ENCODE peak calls at places on chromosomes 7 and 10, in six cellular contexts. N is heart left ventricle, Z is psoas muscle, E is IMR-90, F is upper lobe of left lung, W is cardiac fibroblast. C is an unnamed sample.

GRCh38 chr10:30788307-30788706 is 158.8 kb upstream of the LYZL2 start:
- DNase-seq in N (no peak), Z (no peak), E (peak), F (no peak), W (peak), C (no peak)

GRCh38 chr10:82866424-82867020 is 991.5 kb downstream of the NRG3 start:
- DNase-seq in N (no peak), Z (no peak), E (peak), F (no peak), W (peak), C (peak)

GRCh38 chr7:20742913-20743312 is 43.8 kb downstream of the SP8 start:
- DNase-seq in N (no peak), Z (no peak), E (no peak), F (no peak), W (no peak), C (no peak)

GRCh38 chr10:79069325-79070090 is 742 bp downstream of the ZMIZ1 start:
- DNase-seq in N (peak), Z (peak), E (no peak), F (peak), W (peak), C (peak)

GRCh38 chr10:68871105-68871711 is 29.9 kb upstream of the DDX50 start:
- DNase-seq in N (no peak), Z (no peak), E (peak), F (no peak), W (peak), C (peak)

GRCh38 chr7:46558482-46559193 is 637.6 kb upstream of the IGFBP3 start:
- DNase-seq in N (no peak), Z (no peak), E (peak), F (no peak), W (peak), C (peak)

GRCh38 chr7:47180268-47180826 is 401.6 kb downstream of the TNS3 start:
- DNase-seq in N (peak), Z (no peak), E (peak), F (peak), W (peak), C (peak)

GRCh38 chr10:33459597-33459996 is 125.1 kb upstream of the NRP1 start:
- DNase-seq in N (no peak), Z (no peak), E (peak), F (no peak), W (no peak), C (peak)

GRCh38 chr7:30886608-30887011 is 25.0 kb upstream of the AQP1 start:
- DNase-seq in N (no peak), Z (no peak), E (no peak), F (no peak), W (peak), C (peak)

GRCh38 chr10:26221571-26221970 is 5.0 kb downstream of the GAD2 start:
- DNase-seq in N (no peak), Z (no peak), E (no peak), F (no peak), W (no peak), C (no peak)

GRCh38 chr7:73901231-73901822 is 40.4 kb downstream of the TMEM270 start:
- DNase-seq in N (peak), Z (peak), E (no peak), F (no peak), W (no peak), C (no peak)

GRCh38 chr7:45469103-45469502 is 105.1 kb upstream of the ADCY1 start:
- DNase-seq in N (no peak), Z (no peak), E (no peak), F (no peak), W (peak), C (no peak)

GRCh38 chr7:111931016-111931517 is 275.1 kb downstream of the DOCK4 start:
- DNase-seq in N (no peak), Z (no peak), E (peak), F (no peak), W (peak), C (no peak)

GRCh38 chr7:117672433-117672832 is 192.6 kb downstream of the CFTR start:
- DNase-seq in N (no peak), Z (no peak), E (no peak), F (no peak), W (no peak), C (no peak)

GRCh38 chr10:63068246-63068645 is 64.9 kb upstream of the NRBF2 start:
- DNase-seq in N (no peak), Z (no peak), E (no peak), F (no peak), W (peak), C (peak)

DNA sequence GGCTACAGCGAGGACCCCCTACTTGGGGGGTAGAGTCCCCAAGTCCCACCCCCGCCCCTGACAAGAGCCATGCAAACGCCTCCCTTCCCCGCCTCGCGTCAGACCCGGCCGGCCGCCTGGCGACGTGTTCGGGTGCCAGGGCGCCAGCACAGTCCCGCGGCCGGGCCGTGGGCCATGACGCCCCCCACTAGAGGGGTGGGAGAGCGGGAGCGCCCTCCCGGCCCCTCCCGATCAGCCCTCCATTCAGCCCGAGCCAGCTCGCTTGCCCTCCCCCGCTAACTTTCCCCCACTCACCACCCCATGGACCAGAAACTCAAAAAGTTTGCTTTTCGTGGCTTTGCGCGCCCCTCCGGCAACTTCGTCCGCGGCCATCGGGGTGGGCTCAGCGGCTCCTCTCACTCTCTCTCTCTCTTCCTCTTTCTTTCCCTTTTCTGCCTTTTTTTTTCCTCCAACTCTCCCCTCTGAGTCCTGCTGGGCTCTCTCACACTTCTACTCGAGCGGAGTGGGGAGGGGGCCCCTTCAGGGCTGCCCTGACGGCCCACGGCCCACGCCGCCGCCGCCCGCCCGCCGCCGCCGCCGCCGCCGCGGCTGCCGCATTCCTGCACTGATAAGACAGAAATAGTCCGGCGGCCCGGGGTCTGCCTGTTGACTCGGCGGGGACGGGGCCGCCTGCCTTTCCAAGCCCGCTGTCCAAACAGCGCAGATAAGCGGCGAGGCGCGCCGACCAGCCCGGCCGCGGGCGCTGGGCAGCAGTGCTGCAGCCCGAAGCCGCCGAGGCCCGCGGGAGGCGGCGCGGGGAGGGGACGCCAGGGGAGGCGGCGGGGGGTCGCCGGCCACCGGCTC is at the start of gene SMARCD3:
- DNase-seq in N (peak), Z (peak), E (peak), F (peak), W (peak), C (peak)
- H3K4me3 ChIP-seq in N (peak), Z (peak), E (peak), F (peak), W (peak), C (peak)

GRCh38 chr10:132571565-132572544 is 34.3 kb downstream of the INPP5A start:
- DNase-seq in N (peak), Z (peak), E (peak), F (no peak), W (peak), C (peak)
- H3K4me3 ChIP-seq in N (no peak), Z (no peak), E (no peak), F (no peak), W (no peak), C (no peak)

DNA sequence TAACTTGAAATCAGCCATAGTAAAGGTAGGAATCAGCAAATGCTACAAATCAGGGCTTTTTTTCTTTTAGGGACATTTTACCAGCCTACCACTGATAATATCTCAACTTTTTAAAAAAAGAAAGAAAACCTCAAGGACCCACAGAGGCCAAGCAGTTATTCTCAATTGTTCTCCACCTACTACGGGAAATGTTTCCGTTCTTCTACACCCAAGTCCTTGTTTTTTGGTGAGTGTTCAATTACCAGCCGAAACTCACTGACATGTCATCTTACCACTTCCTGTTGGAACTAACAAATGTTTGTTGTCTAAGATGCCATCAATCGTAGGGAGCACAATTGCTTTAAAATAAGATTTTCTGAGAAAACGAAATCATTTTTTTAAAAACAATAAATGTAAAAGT is 50.2 kb upstream of the CDK1 start:
- DNase-seq in N (no peak), Z (no peak), E (no peak), F (no peak), W (no peak), C (no peak)
- H3K4me3 ChIP-seq in N (no peak), Z (no peak), E (no peak), F (no peak), W (no peak), C (no peak)

GRCh38 chr10:17023386-17024298 is 106.0 kb downstream of the CUBN start:
- DNase-seq in N (peak), Z (no peak), E (peak), F (peak), W (peak), C (peak)

GRCh38 chr10:17022898-17023297 is 106.7 kb downstream of the CUBN start:
- DNase-seq in N (no peak), Z (no peak), E (no peak), F (no peak), W (peak), C (peak)

GRCh38 chr10:17026686-17027485 is 102.7 kb downstream of the CUBN start:
- DNase-seq in N (no peak), Z (no peak), E (peak), F (no peak), W (peak), C (peak)

GRCh38 chr10:17024461-17024860 is 105.2 kb downstream of the CUBN start:
- DNase-seq in N (no peak), Z (no peak), E (no peak), F (no peak), W (no peak), C (no peak)

DNA sequence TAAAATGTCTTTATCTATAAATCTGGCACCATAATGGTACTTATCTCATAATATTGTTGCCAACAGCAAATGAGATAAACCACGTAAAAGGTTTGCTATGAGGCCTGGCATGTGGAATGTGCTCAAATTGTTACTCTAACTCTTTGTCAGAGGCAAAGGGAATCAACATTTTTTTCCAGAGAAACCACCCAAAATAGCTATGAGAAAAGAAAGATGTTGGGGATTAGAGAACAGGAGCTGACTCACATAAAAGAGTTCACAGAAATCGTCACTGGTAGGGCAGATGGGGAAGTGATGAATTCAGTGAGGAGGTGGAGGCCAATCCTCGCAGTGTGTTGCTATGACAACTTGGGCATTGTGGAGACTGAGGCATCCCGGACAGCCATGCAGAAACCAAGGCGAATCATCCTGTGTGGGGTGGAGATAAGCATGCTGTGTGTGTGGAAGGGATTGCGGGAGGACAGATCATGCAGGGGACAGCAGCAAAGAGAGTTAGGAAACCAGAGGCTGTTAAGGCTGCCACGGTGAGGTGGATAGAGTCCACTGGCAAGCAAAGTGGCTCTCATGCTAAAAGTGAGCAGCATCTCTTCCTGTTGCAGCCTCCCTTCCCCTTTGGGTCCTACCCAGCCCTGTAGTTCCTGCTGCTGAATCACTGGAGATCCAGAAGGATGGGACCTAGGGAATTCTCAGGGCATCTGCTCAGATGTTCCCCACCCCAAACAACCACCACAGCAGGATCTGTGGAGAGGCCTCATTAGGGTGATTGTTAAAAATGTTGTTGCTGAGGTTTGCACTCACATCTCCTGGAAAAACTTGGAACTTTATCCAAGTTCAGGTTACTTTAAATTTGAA is 103.9 kb downstream of the CUBN start:
- DNase-seq in N (no peak), Z (no peak), E (peak), F (peak), W (peak), C (peak)
- H3K4me3 ChIP-seq in N (no peak), Z (no peak), E (peak), F (no peak), W (no peak), C (peak)

DNA sequence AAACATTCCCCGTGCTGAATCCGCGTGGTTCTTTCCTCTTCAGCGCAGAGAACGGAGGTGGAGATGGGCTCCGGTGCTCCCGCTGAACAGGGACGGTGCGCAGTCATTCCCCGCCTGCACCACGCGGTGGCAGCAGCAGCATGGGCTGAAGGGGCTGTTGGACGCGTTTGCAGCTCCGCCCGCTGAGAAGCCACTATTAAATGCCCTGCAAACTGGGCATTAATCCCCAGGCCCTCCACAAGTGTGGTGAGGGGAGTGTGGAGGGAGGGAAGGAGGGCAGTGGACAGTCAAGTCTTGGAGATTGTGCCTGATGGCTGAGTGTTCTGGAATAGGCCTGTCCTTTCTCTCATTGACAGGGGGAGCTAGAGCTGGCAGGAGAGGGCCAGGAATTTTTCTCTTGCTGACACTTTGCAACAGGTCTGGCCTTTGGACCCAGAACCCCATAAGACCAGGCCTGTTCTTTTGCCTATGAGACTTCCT is 240.2 kb upstream of the INHBA start:
- DNase-seq in N (peak), Z (peak), E (peak), F (peak), W (peak), C (peak)
- H3K4me3 ChIP-seq in N (peak), Z (no peak), E (peak), F (no peak), W (peak), C (no peak)

C was measured in AG10803.